ENCODE peak calls at places on chromosomes 2 and 18, in six cellular contexts. G is HCT116, H is transverse colon, J is GM12891, K is A549, M is body of pancreas. A is an unnamed sample.

GRCh38 chr2:154386186-154386585 is 312.3 kb upstream of the KCNJ3 start:
- DNase-seq in G (no peak), H (no peak), J (no peak), K (no peak), M (no peak), A (no peak)

GRCh38 chr2:3644891-3645605 is 13.0 kb upstream of the ALLC start:
- DNase-seq in G (no peak), H (no peak), J (no peak), K (no peak), M (no peak), A (no peak)

GRCh38 chr2:43032248-43032893 is 194.0 kb downstream of the ZFP36L2 start:
- DNase-seq in G (no peak), H (peak; percentile 87), J (no peak), K (no peak), M (peak; percentile 79), A (peak; percentile 78)

GRCh38 chr2:165868211-165868610 is 74.2 kb upstream of the GALNT3 start:
- DNase-seq in G (no peak), H (no peak), J (no peak), K (no peak), M (no peak), A (no peak)

GRCh38 chr2:65351234-65351947 is 81.0 kb downstream of the SPRED2 start:
- DNase-seq in G (no peak), H (no peak), J (no peak), K (no peak), M (no peak), A (no peak)

GRCh38 chr18:75010260-75010659 is 198.7 kb downstream of the PTGR3 start:
- DNase-seq in G (no peak), H (no peak), J (no peak), K (no peak), M (no peak), A (no peak)

GRCh38 chr2:23383087-23383486 is 1.9 kb upstream of the KLHL29 start:
- DNase-seq in G (no peak), H (no peak), J (no peak), K (no peak), M (no peak), A (no peak)

GRCh38 chr2:242011516-242011915 is 142.0 kb downstream of the RTP5 start:
- DNase-seq in G (no peak), H (peak; percentile 4), J (no peak), K (no peak), M (no peak), A (no peak)

GRCh38 chr18:52716926-52717325 is 376.9 kb downstream of the DCC start:
- DNase-seq in G (no peak), H (peak; percentile 73), J (no peak), K (peak; percentile 5), M (peak; percentile 57), A (no peak)

GRCh38 chr2:210366675-210367080 is 51.7 kb upstream of the MYL1 start:
- DNase-seq in G (no peak), H (no peak), J (no peak), K (no peak), M (no peak), A (no peak)

GRCh38 chr2:174535083-174535482 is 48.3 kb upstream of the GPR155 start:
- DNase-seq in G (no peak), H (no peak), J (no peak), K (no peak), M (no peak), A (no peak)

GRCh38 chr2:238376884-238377391 is 49.8 kb upstream of the ASB1 start:
- DNase-seq in G (no peak), H (no peak), J (no peak), K (no peak), M (no peak), A (no peak)

GRCh38 chr18:48820483-48821250 is 130.1 kb downstream of the SMAD7 start:
- DNase-seq in G (no peak), H (peak; percentile 5), J (peak; percentile 64), K (no peak), M (no peak), A (peak; percentile 39)

GRCh38 chr18:55731594-55732042 is 143.6 kb upstream of the TCF4 start:
- DNase-seq in G (no peak), H (no peak), J (no peak), K (no peak), M (no peak), A (no peak)

GRCh38 chr18:79857082-79857661 is 59.4 kb downstream of the KCNG2 start:
- DNase-seq in G (no peak), H (no peak), J (no peak), K (peak; percentile 31), M (peak; percentile 44), A (no peak)

GRCh38 chr2:128710770-128711169 is 392.1 kb upstream of the HS6ST1 start:
- DNase-seq in G (no peak), H (no peak), J (no peak), K (no peak), M (no peak), A (no peak)

GRCh38 chr2:119049968-119050657 is 108.1 kb downstream of the MARCO start:
- DNase-seq in G (no peak), H (no peak), J (no peak), K (no peak), M (no peak), A (no peak)

GRCh38 chr2:201208563-201209252 is 25.8 kb downstream of the CASP10 start:
- DNase-seq in G (no peak), H (peak; percentile 52), J (no peak), K (no peak), M (no peak), A (peak; percentile 82)

GRCh38 chr2:217695033-217695520 is 307.7 kb downstream of the TNS1 start:
- DNase-seq in G (no peak), H (no peak), J (no peak), K (no peak), M (no peak), A (no peak)

GRCh38 chr2:219496247-219496646 is 2.4 kb upstream of the GMPPA start:
- DNase-seq in G (no peak), H (no peak), J (no peak), K (no peak), M (no peak), A (no peak)

GRCh38 chr2:219498280-219499057 is at the start of gene GMPPA:
- DNase-seq in G (peak; percentile 99), H (peak; percentile 98), J (peak; percentile 99), K (peak; percentile 99), M (peak; percentile 97), A (peak; percentile 97)

GRCh38 chr2:219496781-219497494 is 1.8 kb upstream of the GMPPA start:
- DNase-seq in G (no peak), H (peak; percentile 38), J (no peak), K (no peak), M (peak; percentile 28), A (no peak)

GRCh38 chr2:219499058-219499307 is 292 bp downstream of the GMPPA start:
- DNase-seq in G (no peak), H (no peak), J (no peak), K (no peak), M (no peak), A (no peak)

GRCh38 chr2:219497495-219498279 is 1.0 kb upstream of the GMPPA start:
- DNase-seq in G (peak; percentile 56), H (peak; percentile 95), J (no peak), K (peak; percentile 88), M (peak; percentile 94), A (peak; percentile 95)
- TF ChIP-seq POLR2A in G (peak; percentile 8), H (peak; percentile 85), J (no peak), K (peak; percentile 63), M (peak; percentile 65), A (peak; percentile 75)

GRCh38 chr2:27072950-27073349 is 1.5 kb upstream of the OST4 start:
- DNase-seq in G (no peak), H (no peak), J (no peak), K (no peak), M (no peak), A (no peak)

GRCh38 chr2:27071990-27072830 is 756 bp upstream of the OST4 start:
- DNase-seq in G (no peak), H (peak; percentile 75), J (no peak), K (no peak), M (peak; percentile 46), A (no peak)

GRCh38 chr2:27070653-27071276 is 689 bp downstream of the OST4 start:
- DNase-seq in G (no peak), H (no peak), J (no peak), K (no peak), M (no peak), A (no peak)

GRCh38 chr2:27069961-27070618 is 1.4 kb downstream of the OST4 start:
- DNase-seq in G (no peak), H (no peak), J (no peak), K (no peak), M (no peak), A (no peak)

GRCh38 chr2:27071277-27071989 is at the start of gene OST4:
- DNase-seq in G (peak; percentile 83), H (peak; percentile 96), J (peak; percentile 98), K (peak; percentile 97), M (peak; percentile 96), A (peak; percentile 97)
- TF ChIP-seq POLR2A in G (peak; percentile 86), H (peak; percentile 86), J (peak; percentile 88), K (peak; percentile 67), M (peak; percentile 64), A (peak; percentile 87)

GRCh38 chr2:235049719-235050118 is 97.9 kb downstream of the SH3BP4 start:
- DNase-seq in G (no peak), H (no peak), J (no peak), K (no peak), M (peak; percentile 81), A (peak; percentile 30)

GRCh38 chr2:235052514-235053354 is 100.9 kb downstream of the SH3BP4 start:
- DNase-seq in G (no peak), H (peak; percentile 30), J (no peak), K (no peak), M (peak; percentile 46), A (no peak)

GRCh38 chr2:235049069-235049468 is 97.3 kb downstream of the SH3BP4 start:
- DNase-seq in G (no peak), H (no peak), J (no peak), K (no peak), M (peak; percentile 98), A (no peak)

GRCh38 chr2:235051436-235052260 is 99.8 kb downstream of the SH3BP4 start:
- DNase-seq in G (no peak), H (no peak), J (no peak), K (no peak), M (no peak), A (no peak)

GRCh38 chr2:235050992-235051351 is 99.2 kb downstream of the SH3BP4 start:
- DNase-seq in G (peak; percentile 82), H (peak; percentile 87), J (no peak), K (no peak), M (peak; percentile 100), A (peak; percentile 93)
- TF ChIP-seq POLR2A in G (no peak), H (no peak), J (no peak), K (no peak), M (no peak), A (no peak)

GRCh38 chr2:197197808-197198409 is 112.7 kb downstream of the ANKRD44 start:
- DNase-seq in G (no peak), H (no peak), J (no peak), K (no peak), M (no peak), A (no peak)

GRCh38 chr2:197200056-197200455 is 110.5 kb downstream of the ANKRD44 start:
- DNase-seq in G (no peak), H (no peak), J (no peak), K (no peak), M (no peak), A (no peak)

GRCh38 chr2:197200657-197201056 is 109.9 kb downstream of the ANKRD44 start:
- DNase-seq in G (no peak), H (no peak), J (no peak), K (no peak), M (no peak), A (no peak)

GRCh38 chr2:197196737-197197136 is 113.8 kb downstream of the ANKRD44 start:
- DNase-seq in G (no peak), H (no peak), J (no peak), K (no peak), M (no peak), A (no peak)

GRCh38 chr2:197198890-197199289 is 111.7 kb downstream of the ANKRD44 start:
- DNase-seq in G (no peak), H (peak; percentile 79), J (peak; percentile 42), K (no peak), M (peak; percentile 30), A (peak; percentile 53)
- TF ChIP-seq POLR2A in G (no peak), H (peak; percentile 35), J (peak; percentile 96), K (no peak), M (no peak), A (peak; percentile 11)

A was measured in Peyer's patch.